ENCODE peak calls at places on chromosomes 3 and 15, in five cellular contexts. D is mucosa of descending colon; J is stimulated activated CD8-positive, alpha-beta memory T cell treated with anti-CD3 and anti-CD28 coated beads, Interleukin-7, amount 100 ng/mL, for 1 hour; H is HT-29; X is substantia nigra. R is an unnamed sample.
A peak's percentile ranks its signal among the peaks of the same experiment; 100 is the strongest.

GRCh38 chr15:88844749-88845386 is 41.6 kb downstream of the ACAN start:
- DNase-seq in D (no peak), J (no peak), H (no peak), X (no peak), R (no peak)

GRCh38 chr15:75723847-75724660 is 11.4 kb upstream of the CSPG4 start:
- DNase-seq in D (peak; percentile 93), J (no peak), H (peak; percentile 97), X (no peak), R (peak; percentile 93)

GRCh38 chr3:176953106-176954080 is 243.9 kb downstream of the TBL1XR1 start:
- DNase-seq in D (peak; percentile 80), J (no peak), H (peak; percentile 16), X (no peak), R (peak; percentile 81)

GRCh38 chr3:166519443-166519842 is 682.2 kb upstream of the BCHE start:
- DNase-seq in D (no peak), J (no peak), H (no peak), X (no peak), R (no peak)

GRCh38 chr15:85879334-85880163 is 84.8 kb upstream of the KLHL25 start:
- DNase-seq in D (no peak), J (no peak), H (no peak), X (no peak), R (no peak)

GRCh38 chr3:34132069-34132677 is 333.7 kb downstream of the PDCD6IP start:
- DNase-seq in D (no peak), J (no peak), H (no peak), X (no peak), R (no peak)

GRCh38 chr15:62067448-62068044 is 769 bp downstream of the C2CD4A start:
- DNase-seq in D (peak; percentile 28), J (no peak), H (peak; percentile 36), X (no peak), R (no peak)

GRCh38 chr15:68687136-68687735 is 108.4 kb downstream of the CORO2B start:
- DNase-seq in D (no peak), J (no peak), H (no peak), X (no peak), R (no peak)

GRCh38 chr3:102189564-102190339 is 245.1 kb upstream of the ZPLD1 start:
- DNase-seq in D (no peak), J (no peak), H (no peak), X (no peak), R (no peak)

GRCh38 chr3:46334911-46335478 is 18.9 kb upstream of the CCR2 start:
- DNase-seq in D (no peak), J (no peak), H (no peak), X (no peak), R (no peak)

GRCh38 chr3:152097120-152097519 is 171.6 kb upstream of the MBNL1 start:
- DNase-seq in D (no peak), J (no peak), H (no peak), X (no peak), R (no peak)

GRCh38 chr3:72630614-72631344 is 217.5 kb downstream of the SHQ1 start:
- DNase-seq in D (no peak), J (no peak), H (no peak), X (no peak), R (no peak)

GRCh38 chr3:50862221-50862620 is 187.5 kb downstream of the DOCK3 start:
- DNase-seq in D (no peak), J (no peak), H (peak; percentile 2), X (no peak), R (no peak)

GRCh38 chr3:51921081-51921578 is 18.0 kb upstream of the IQCF1 start:
- DNase-seq in D (no peak), J (no peak), H (no peak), X (no peak), R (no peak)

GRCh38 chr15:27796405-27797085 is 302.6 kb downstream of the OCA2 start:
- DNase-seq in D (no peak), J (no peak), H (no peak), X (no peak), R (no peak)

GRCh38 chr3:134371542-134372324 is 2.5 kb downstream of the AMOTL2 start:
- DNase-seq in D (no peak), J (no peak), H (no peak), X (no peak), R (no peak)

GRCh38 chr3:355622-356021 is 159.1 kb downstream of the CHL1 start:
- DNase-seq in D (peak; percentile 28), J (no peak), H (no peak), X (no peak), R (peak; percentile 31)

GRCh38 chr3:184315871-184316661 is 1.7 kb downstream of the EIF4G1 start:
- DNase-seq in D (peak; percentile 32), J (no peak), H (peak; percentile 25), X (no peak), R (no peak)

GRCh38 chr15:73906346-73907017 is 19.8 kb upstream of the LOXL1 start:
- DNase-seq in D (no peak), J (no peak), H (no peak), X (no peak), R (no peak)

GRCh38 chr3:141321109-141321497 is 47.2 kb upstream of the ZBTB38 start:
- DNase-seq in D (no peak), J (no peak), H (no peak), X (no peak), R (no peak)

GRCh38 chr3:149967067-149967685 is 3.5 kb downstream of the PFN2 start:
- DNase-seq in D (no peak), J (no peak), H (peak; percentile 93), X (no peak), R (no peak)

GRCh38 chr3:113057117-113057516 is 66.3 kb downstream of the GTPBP8 start:
- DNase-seq in D (no peak), J (no peak), H (no peak), X (no peak), R (no peak)

GRCh38 chr3:67418539-67419529 is 235.6 kb downstream of the SUCLG2 start:
- DNase-seq in D (no peak), J (no peak), H (no peak), X (no peak), R (no peak)

R was measured in mucosa of gallbladder.